ENCODE peak calls at places on chromosomes 12 and 14, in six cellular contexts. Y, N, R, P, E and C are unnamed samples. For H3K4me1, the result is how much of the 10 kb centered on the place peaks cover.

GRCh38 chr14:69625299-69626131 is 14.1 kb downstream of the SUSD6 start:
- DNase-seq in Y (no peak), N (no peak), R (peak), P (no peak), E (no peak), C (peak)

GRCh38 chr14:90858511-90858910 is 42.3 kb upstream of the TTC7B start:
- DNase-seq in Y (no peak), N (no peak), R (no peak), P (no peak), E (no peak), C (no peak)

GRCh38 chr12:25518512-25518911 is 34.6 kb downstream of the LMNTD1 start:
- DNase-seq in Y (no peak), N (no peak), R (no peak), P (no peak), E (no peak), C (peak)

GRCh38 chr12:91432079-91432478 is 249.5 kb upstream of the DCN start:
- DNase-seq in Y (no peak), N (peak), R (peak), P (no peak), E (peak), C (peak)

GRCh38 chr12:130521375-130522124 is 183.9 kb downstream of the PIWIL1 start:
- DNase-seq in Y (no peak), N (no peak), R (no peak), P (no peak), E (no peak), C (no peak)

GRCh38 chr14:33551963-33552362 is 398.9 kb downstream of the EGLN3 start:
- DNase-seq in Y (peak), N (peak), R (no peak), P (no peak), E (peak), C (no peak)

GRCh38 chr12:17810399-17810798 is 279.6 kb downstream of the RERGL start:
- DNase-seq in Y (no peak), N (no peak), R (no peak), P (no peak), E (no peak), C (no peak)

GRCh38 chr12:47790676-47791350 is 17.8 kb downstream of the SLC48A1 start:
- DNase-seq in Y (no peak), N (no peak), R (no peak), P (no peak), E (no peak), C (no peak)

GRCh38 chr12:97801471-97802045 is 339.0 kb downstream of the RMST start:
- DNase-seq in Y (no peak), N (peak), R (no peak), P (no peak), E (no peak), C (no peak)

GRCh38 chr14:71588576-71589215 is 343.5 kb upstream of the RGS6 start:
- DNase-seq in Y (no peak), N (no peak), R (no peak), P (no peak), E (no peak), C (no peak)

GRCh38 chr12:34390846-34391700 is 368.8 kb downstream of the ALG10 start:
- DNase-seq in Y (no peak), N (no peak), R (no peak), P (no peak), E (no peak), C (no peak)

GRCh38 chr12:2813573-2814185 is 1.2 kb downstream of the ITFG2 start:
- DNase-seq in Y (peak), N (no peak), R (peak), P (peak), E (peak), C (peak)

GRCh38 chr12:53207042-53207441 is at the start of gene ITGB7:
- DNase-seq in Y (no peak), N (no peak), R (no peak), P (no peak), E (no peak), C (no peak)

GRCh38 chr12:53210843-53211242 is 3.8 kb upstream of the ITGB7 start:
- DNase-seq in Y (no peak), N (no peak), R (no peak), P (no peak), E (no peak), C (no peak)

GRCh38 chr12:53208877-53209463 is 1.9 kb upstream of the ITGB7 start:
- DNase-seq in Y (no peak), N (no peak), R (no peak), P (no peak), E (no peak), C (no peak)

GRCh38 chr12:53205747-53206146 is 1.3 kb downstream of the ITGB7 start:
- DNase-seq in Y (peak), N (no peak), R (peak), P (peak), E (no peak), C (peak)

GRCh38 chr12:53208435-53208834 is 1.4 kb upstream of the ITGB7 start:
- DNase-seq in Y (no peak), N (no peak), R (no peak), P (no peak), E (peak), C (no peak)
- H3K4me1 ChIP-seq in Y (under half), N (under half), R (under half), P (under half), E (under half), C (under half)

DNA sequence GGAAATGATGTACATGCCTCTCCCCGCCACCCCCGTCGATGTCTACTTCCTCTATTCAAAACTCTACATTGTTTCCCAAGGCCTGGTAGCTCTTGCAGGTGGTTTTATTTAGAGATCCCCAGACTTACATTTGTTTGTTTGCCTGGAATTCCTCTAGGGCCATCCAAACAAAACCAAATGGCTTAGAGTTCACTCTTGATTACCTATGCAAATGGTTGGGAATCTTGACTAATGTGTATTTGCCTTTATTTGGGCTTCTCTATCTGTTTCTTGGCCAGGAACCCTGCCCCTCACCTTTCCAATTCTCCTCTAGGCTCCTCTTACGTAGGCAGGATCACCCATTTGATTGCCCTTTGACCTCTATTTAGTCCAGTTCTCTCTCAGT is 123.1 kb upstream of the DYRK2 start:
- DNase-seq in Y (no peak), N (no peak), R (no peak), P (no peak), E (no peak), C (no peak)
- H2BK5ac ChIP-seq in Y (no peak), N (no peak), R (no peak), P (no peak), E (no peak), C (no peak)

GRCh38 chr14:54689928-54690327 is 123.0 kb downstream of the SAMD4A start:
- DNase-seq in Y (no peak), N (no peak), R (no peak), P (no peak), E (no peak), C (no peak)
- H3K4me1 ChIP-seq in Y (under half), N (under half), R (under half), P (under half), E (under half), C (under half)

GRCh38 chr14:76792422-76792821 is 20.3 kb downstream of the ANGEL1 start:
- DNase-seq in Y (no peak), N (no peak), R (no peak), P (no peak), E (no peak), C (no peak)

GRCh38 chr14:76793956-76794355 is 18.7 kb downstream of the ANGEL1 start:
- DNase-seq in Y (no peak), N (no peak), R (no peak), P (no peak), E (no peak), C (peak)

GRCh38 chr14:76793324-76793723 is 19.4 kb downstream of the ANGEL1 start:
- DNase-seq in Y (no peak), N (no peak), R (no peak), P (no peak), E (no peak), C (no peak)
- H2BK5ac ChIP-seq in Y (no peak), N (no peak), R (no peak), P (no peak), E (no peak), C (no peak)

GRCh38 chr12:52496590-52497071 is 3.6 kb upstream of the KRT6A start:
- DNase-seq in Y (peak), N (peak), R (peak), P (peak), E (peak), C (peak)

GRCh38 chr12:52501490-52501889 is 8.4 kb upstream of the KRT6A start:
- DNase-seq in Y (no peak), N (no peak), R (no peak), P (no peak), E (no peak), C (no peak)

GRCh38 chr12:52497975-52498374 is 4.9 kb upstream of the KRT6A start:
- DNase-seq in Y (no peak), N (no peak), R (no peak), P (peak), E (no peak), C (no peak)

GRCh38 chr12:52499836-52500560 is 6.9 kb upstream of the KRT6A start:
- DNase-seq in Y (no peak), N (no peak), R (no peak), P (no peak), E (no peak), C (peak)

GRCh38 chr12:52498971-52499370 is 5.9 kb upstream of the KRT6A start:
- DNase-seq in Y (no peak), N (no peak), R (no peak), P (peak), E (peak), C (no peak)
- H3K4me1 ChIP-seq in Y (under half), N (under half), R (under half), P (under half), E (under half), C (under half)

GRCh38 chr12:9184276-9184675 is 23.9 kb downstream of the PZP start:
- DNase-seq in Y (no peak), N (no peak), R (no peak), P (no peak), E (no peak), C (no peak)

GRCh38 chr12:9180810-9181209 is 27.4 kb downstream of the PZP start:
- DNase-seq in Y (no peak), N (no peak), R (no peak), P (no peak), E (no peak), C (no peak)
- H2BK5ac ChIP-seq in Y (no peak), N (no peak), R (no peak), P (no peak), E (no peak), C (no peak)

GRCh38 chr12:57233357-57234232 is 4.1 kb downstream of the SHMT2 start:
- DNase-seq in Y (no peak), N (no peak), R (peak), P (no peak), E (no peak), C (peak)
- H3K4me1 ChIP-seq in Y (under half), N (under half), R (under half), P (under half), E (under half), C (under half)

GRCh38 chr14:29092121-29092520 is 325.5 kb downstream of the FOXG1 start:
- DNase-seq in Y (no peak), N (no peak), R (no peak), P (no peak), E (no peak), C (no peak)
- H2BK5ac ChIP-seq in Y (no peak), N (no peak), R (no peak), P (no peak), E (no peak), C (no peak)